ENCODE peak calls at places on chromosomes 2 and 18, in four cellular contexts. One of them, this sample, is unnamed.

GRCh38 chr2:156797832-156798231 is 361.7 kb downstream of the GPD2 start:
- DNase-seq in HepG2: no peak
- DNase-seq in SK-N-SH: no peak
- DNase-seq in GM12891: no peak
- DNase-seq in this sample: no peak

GRCh38 chr2:216696321-216696720 is 972 bp upstream of the IGFBP5 start:
- DNase-seq in GM12891: no peak
- DNase-seq in HepG2: no peak
- DNase-seq in SK-N-SH: no peak
- DNase-seq in this sample: no peak

GRCh38 chr2:8652774-8653426 is 29.0 kb upstream of the ID2 start:
- DNase-seq in SK-N-SH: no peak
- DNase-seq in HepG2: no peak
- DNase-seq in GM12891: no peak
- DNase-seq in this sample: no peak

GRCh38 chr2:111918383-111918806 is 20.0 kb downstream of the MERTK start:
- DNase-seq in HepG2: no peak
- DNase-seq in SK-N-SH: peak
- DNase-seq in GM12891: no peak
- DNase-seq in this sample: no peak

GRCh38 chr2:201797175-201797840 is 9.0 kb upstream of the CDK15 start:
- DNase-seq in SK-N-SH: no peak
- DNase-seq in HepG2: no peak
- DNase-seq in GM12891: no peak
- DNase-seq in this sample: no peak

GRCh38 chr2:50615296-50615695 is 416.6 kb downstream of the NRXN1 start:
- DNase-seq in GM12891: no peak
- DNase-seq in SK-N-SH: no peak
- DNase-seq in HepG2: no peak
- DNase-seq in this sample: no peak

GRCh38 chr2:48377646-48378045 is 152.3 kb upstream of the STON1 start:
- DNase-seq in GM12891: no peak
- DNase-seq in HepG2: no peak
- DNase-seq in SK-N-SH: no peak
- DNase-seq in this sample: no peak

GRCh38 chr2:231000211-231000904 is 4.4 kb downstream of the SPATA3 start:
- DNase-seq in SK-N-SH: peak
- DNase-seq in GM12891: no peak
- DNase-seq in HepG2: peak
- DNase-seq in this sample: no peak

GRCh38 chr2:236988690-236989639 is 96.7 kb upstream of the COPS8 start:
- DNase-seq in GM12891: no peak
- DNase-seq in SK-N-SH: no peak
- DNase-seq in HepG2: peak
- DNase-seq in this sample: no peak

GRCh38 chr2:180291552-180292421 is 284.7 kb upstream of the CWC22 start:
- DNase-seq in SK-N-SH: no peak
- DNase-seq in GM12891: no peak
- DNase-seq in HepG2: no peak
- DNase-seq in this sample: no peak

GRCh38 chr2:169767243-169767888 is 31.3 kb upstream of the SSB start:
- DNase-seq in SK-N-SH: peak
- DNase-seq in GM12891: peak
- DNase-seq in HepG2: peak
- DNase-seq in this sample: peak

GRCh38 chr2:149885468-149885867 is 297.9 kb upstream of the MMADHC start:
- DNase-seq in SK-N-SH: no peak
- DNase-seq in HepG2: no peak
- DNase-seq in GM12891: no peak
- DNase-seq in this sample: no peak

GRCh38 chr2:201420442-201421113 is 30.7 kb downstream of the TRAK2 start:
- DNase-seq in HepG2: no peak
- DNase-seq in SK-N-SH: no peak
- DNase-seq in GM12891: no peak
- DNase-seq in this sample: no peak

DNA sequence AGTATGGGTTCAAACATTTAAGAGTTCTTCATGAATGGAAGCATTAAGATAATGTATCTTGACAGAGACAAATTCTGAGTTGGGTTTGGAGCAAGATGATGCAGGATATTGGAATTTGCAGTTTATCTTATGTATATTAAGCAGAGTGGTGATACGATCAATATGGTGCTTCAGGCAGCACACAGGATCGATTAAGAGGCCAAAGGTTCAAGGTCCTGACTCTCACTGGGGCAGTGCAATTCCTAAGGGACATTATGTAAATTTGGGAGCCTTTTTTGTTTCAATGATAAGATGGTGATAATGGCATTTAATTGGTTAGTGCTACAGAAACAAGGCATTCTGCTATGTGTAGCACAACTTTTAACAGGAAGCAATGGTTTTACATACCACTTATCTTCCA is 381.9 kb downstream of the KCNJ3 start:
- DNase-seq in HepG2: no peak
- DNase-seq in GM12891: no peak
- DNase-seq in SK-N-SH: no peak
- DNase-seq in this sample: no peak
- TF ChIP-seq TAF1 in HepG2: no peak
- TF ChIP-seq TAF1 in GM12891: no peak
- TF ChIP-seq TAF1 in SK-N-SH: no peak
- TF ChIP-seq TAF1 in this sample: no peak

DNA sequence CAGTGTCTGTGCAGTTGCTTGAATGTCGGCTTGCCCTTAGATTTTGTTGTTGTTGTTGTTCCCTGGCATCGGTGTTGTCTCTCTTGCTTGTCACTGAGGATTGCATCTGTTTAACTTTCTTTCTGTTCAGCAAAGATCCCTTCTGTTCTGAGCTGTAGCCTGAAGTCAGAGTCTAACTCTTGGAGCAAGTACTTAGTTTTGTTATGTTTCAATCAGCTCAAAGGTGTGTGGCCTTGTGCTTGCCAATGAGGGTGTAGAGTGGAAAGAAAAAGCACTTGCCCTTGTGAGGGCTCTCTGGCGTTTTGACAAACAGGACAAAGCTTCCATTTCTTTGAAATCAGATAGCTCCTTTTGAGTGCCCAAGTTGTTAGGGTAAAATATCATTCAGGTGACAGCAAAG is 757.1 kb upstream of the CDH7 start:
- DNase-seq in HepG2: no peak
- DNase-seq in GM12891: no peak
- DNase-seq in SK-N-SH: no peak
- DNase-seq in this sample: no peak
- TF ChIP-seq TAF1 in HepG2: no peak
- TF ChIP-seq TAF1 in GM12891: no peak
- TF ChIP-seq TAF1 in SK-N-SH: no peak
- TF ChIP-seq TAF1 in this sample: no peak

DNA sequence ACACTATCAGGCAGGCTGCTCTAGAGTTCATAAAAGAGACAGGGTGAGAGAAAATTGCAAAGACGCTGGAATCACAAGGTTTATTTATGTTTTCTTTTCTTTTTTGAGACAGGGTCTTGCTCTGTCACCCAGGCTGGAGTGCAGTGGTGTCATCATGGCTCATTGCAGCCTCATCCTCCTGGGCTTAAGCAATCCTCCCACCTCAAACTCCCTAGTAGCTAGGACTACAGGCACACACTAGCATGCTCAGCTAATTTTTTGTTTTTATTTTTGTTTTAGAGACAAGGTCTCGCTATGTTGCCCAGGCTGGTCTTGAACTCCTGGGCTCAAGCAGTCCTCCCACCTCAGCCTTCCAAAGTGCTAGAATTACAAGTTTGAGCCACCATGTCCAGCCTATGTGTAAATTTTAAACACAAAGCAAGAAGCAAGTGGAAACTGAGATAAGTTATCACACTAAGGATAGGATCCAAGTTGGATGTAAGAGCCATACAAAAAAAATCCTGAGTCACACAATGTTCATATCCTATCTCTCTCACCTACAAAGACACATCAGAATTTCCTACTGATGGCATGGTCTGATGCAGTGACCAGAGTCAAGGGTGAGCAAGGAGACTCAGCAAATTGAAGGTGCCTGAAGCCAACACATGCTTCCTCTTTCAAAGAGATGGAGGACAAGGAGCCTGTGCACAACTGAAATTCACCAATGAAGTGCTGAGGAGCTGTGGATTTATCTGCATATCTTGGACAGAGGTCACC is 31.4 kb downstream of the MYL12B start:
- DNase-seq in GM12891: no peak
- DNase-seq in SK-N-SH: no peak
- DNase-seq in HepG2: no peak
- DNase-seq in this sample: no peak
- TF ChIP-seq TAF1 in GM12891: no peak
- TF ChIP-seq TAF1 in SK-N-SH: no peak
- TF ChIP-seq TAF1 in HepG2: no peak
- TF ChIP-seq TAF1 in this sample: no peak

GRCh38 chr2:98219152-98219551 is 127.1 kb upstream of the CNGA3 start:
- DNase-seq in SK-N-SH: no peak
- DNase-seq in HepG2: no peak
- DNase-seq in GM12891: no peak
- DNase-seq in this sample: no peak

GRCh38 chr2:98212291-98212690 is 125.3 kb downstream of the VWA3B start:
- DNase-seq in GM12891: no peak
- DNase-seq in SK-N-SH: no peak
- DNase-seq in HepG2: no peak
- DNase-seq in this sample: no peak

GRCh38 chr2:98212733-98213132 is 125.8 kb downstream of the VWA3B start:
- DNase-seq in SK-N-SH: no peak
- DNase-seq in HepG2: no peak
- DNase-seq in GM12891: no peak
- DNase-seq in this sample: no peak

DNA sequence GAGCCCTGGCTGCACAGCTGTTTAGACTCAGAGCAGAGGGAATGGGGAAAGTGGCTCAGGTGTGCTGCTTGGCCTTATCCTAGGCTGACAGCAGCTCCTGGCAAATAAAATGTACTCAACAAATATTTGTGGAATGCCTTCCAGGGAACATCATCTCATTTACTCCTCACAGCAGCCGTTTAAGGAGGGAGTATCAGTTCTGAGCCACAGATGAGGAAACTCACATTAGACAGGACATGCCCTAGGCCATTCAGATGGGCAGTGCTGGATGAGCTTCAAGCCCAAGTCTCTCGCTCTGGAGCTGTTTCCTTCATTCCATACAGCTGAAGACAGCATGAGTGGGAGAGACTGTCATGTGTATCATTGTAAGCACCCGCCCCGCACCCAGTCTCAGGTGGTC is 129.6 kb downstream of the VWA3B start:
- DNase-seq in GM12891: no peak
- DNase-seq in HepG2: no peak
- DNase-seq in SK-N-SH: no peak
- DNase-seq in this sample: no peak
- TF ChIP-seq TAF1 in GM12891: no peak
- TF ChIP-seq TAF1 in HepG2: no peak
- TF ChIP-seq TAF1 in SK-N-SH: no peak
- TF ChIP-seq TAF1 in this sample: no peak

GRCh38 chr2:83104202-83104601 is 1354.9 kb downstream of the SUCLG1 start:
- DNase-seq in GM12891: no peak
- DNase-seq in HepG2: peak
- DNase-seq in SK-N-SH: no peak
- DNase-seq in this sample: no peak
- TF ChIP-seq TAF1 in GM12891: no peak
- TF ChIP-seq TAF1 in HepG2: no peak
- TF ChIP-seq TAF1 in SK-N-SH: no peak
- TF ChIP-seq TAF1 in this sample: no peak

GRCh38 chr18:9952633-9953416 is 39.0 kb downstream of the VAPA start:
- DNase-seq in HepG2: no peak
- DNase-seq in SK-N-SH: no peak
- DNase-seq in GM12891: no peak
- DNase-seq in this sample: no peak

GRCh38 chr18:9949861-9950260 is 36.0 kb downstream of the VAPA start:
- DNase-seq in GM12891: no peak
- DNase-seq in SK-N-SH: no peak
- DNase-seq in HepG2: peak
- DNase-seq in this sample: no peak

GRCh38 chr18:9949315-9949714 is 35.5 kb downstream of the VAPA start:
- DNase-seq in SK-N-SH: no peak
- DNase-seq in GM12891: no peak
- DNase-seq in HepG2: no peak
- DNase-seq in this sample: no peak

GRCh38 chr18:9950289-9951016 is 36.6 kb downstream of the VAPA start:
- DNase-seq in SK-N-SH: no peak
- DNase-seq in GM12891: no peak
- DNase-seq in HepG2: no peak
- DNase-seq in this sample: no peak

DNA sequence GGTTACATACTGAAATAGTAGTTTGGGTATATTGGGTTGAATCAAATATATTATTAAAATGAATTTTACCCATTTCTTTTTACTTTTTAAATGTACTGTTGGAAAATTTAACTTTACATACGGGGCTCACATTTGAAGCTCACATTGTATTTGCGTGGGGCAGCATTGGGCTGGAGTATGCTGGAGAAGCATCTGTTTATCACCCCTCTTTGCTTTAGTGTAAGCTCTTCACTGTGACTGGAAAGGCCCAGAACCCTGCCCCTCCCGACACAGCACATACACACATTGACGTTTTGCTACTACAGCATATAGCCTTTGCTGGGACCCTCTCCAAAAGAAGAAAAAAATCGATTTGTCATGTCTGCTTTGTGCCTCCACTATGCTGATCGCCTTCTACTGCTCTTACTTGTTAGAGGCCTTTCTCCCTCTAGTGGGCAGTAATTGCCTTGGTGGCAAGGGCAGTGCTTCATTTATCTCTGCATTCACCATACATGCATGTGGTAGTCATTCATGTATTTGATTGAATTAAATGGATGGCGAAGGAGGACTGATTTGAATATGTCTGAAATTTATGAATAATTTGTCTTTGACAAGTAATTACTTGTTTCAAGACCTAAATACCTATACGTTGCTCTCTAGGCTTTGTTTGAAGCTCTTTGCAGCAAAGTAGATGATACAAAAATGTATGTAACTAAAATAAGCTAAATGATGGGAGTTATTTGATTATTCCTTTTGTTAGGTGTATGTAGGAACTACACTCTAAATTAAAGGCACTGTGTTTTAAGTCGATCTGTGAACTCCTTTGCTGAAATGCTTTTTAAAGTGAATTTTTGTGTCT is 37.4 kb downstream of the VAPA start:
- DNase-seq in GM12891: no peak
- DNase-seq in HepG2: peak
- DNase-seq in SK-N-SH: peak
- DNase-seq in this sample: no peak
- TF ChIP-seq TAF1 in GM12891: no peak
- TF ChIP-seq TAF1 in HepG2: no peak
- TF ChIP-seq TAF1 in SK-N-SH: no peak
- TF ChIP-seq TAF1 in this sample: no peak

GRCh38 chr2:241880311-241881073 is 11.0 kb downstream of the RTP5 start:
- DNase-seq in GM12891: no peak
- DNase-seq in SK-N-SH: no peak
- DNase-seq in HepG2: no peak
- DNase-seq in this sample: no peak

GRCh38 chr2:241884951-241885700 is 15.6 kb downstream of the RTP5 start:
- DNase-seq in HepG2: no peak
- DNase-seq in GM12891: no peak
- DNase-seq in SK-N-SH: no peak
- DNase-seq in this sample: no peak

GRCh38 chr2:241885701-241886643 is 16.4 kb downstream of the RTP5 start:
- DNase-seq in GM12891: no peak
- DNase-seq in HepG2: no peak
- DNase-seq in SK-N-SH: no peak
- DNase-seq in this sample: no peak

GRCh38 chr2:241879326-241879725 is 9.8 kb downstream of the RTP5 start:
- DNase-seq in SK-N-SH: no peak
- DNase-seq in GM12891: no peak
- DNase-seq in HepG2: no peak
- DNase-seq in this sample: no peak

GRCh38 chr2:241882090-241882625 is 12.6 kb downstream of the RTP5 start:
- DNase-seq in GM12891: peak
- DNase-seq in SK-N-SH: peak
- DNase-seq in HepG2: no peak
- DNase-seq in this sample: peak
- TF ChIP-seq TAF1 in GM12891: peak
- TF ChIP-seq TAF1 in SK-N-SH: no peak
- TF ChIP-seq TAF1 in HepG2: no peak
- TF ChIP-seq TAF1 in this sample: peak